ENCODE peak calls at places on chromosomes 3 and 15, in seven cellular contexts. L is K562, X is WTC11, R is HEK293T, D is HepG2, S is GM12878, H is H1. V is an unnamed sample.

GRCh38 chr15:82647835-82648256 is 683 bp upstream of the CPEB1 start:
- DNase-seq in H (no peak), R (peak; percentile 66), L (peak; percentile 93), D (no peak), X (peak; percentile 68), S (no peak), V (no peak)

GRCh38 chr3:36944012-36944640 is 728 bp downstream of the TRANK1 start:
- DNase-seq in H (no peak), X (peak; percentile 66), D (no peak), R (no peak), L (no peak), S (no peak), V (no peak)

GRCh38 chr15:77614251-77614806 is 18.4 kb downstream of the LINGO1 start:
- DNase-seq in H (no peak), X (no peak), D (no peak), L (no peak), S (no peak), R (no peak), V (no peak)

GRCh38 chr3:50324351-50325144 is 2.0 kb upstream of the HYAL2 start:
- DNase-seq in X (peak; percentile 94), S (no peak), R (peak; percentile 74), L (peak; percentile 51), D (peak; percentile 88), H (peak; percentile 96), V (peak; percentile 75)

GRCh38 chr3:181265750-181266333 is 276.3 kb upstream of the DNAJC19 start:
- DNase-seq in X (no peak), S (no peak), D (no peak), L (no peak), H (no peak), R (no peak), V (no peak)

GRCh38 chr15:73936181-73936580 is 9.9 kb downstream of the LOXL1 start:
- DNase-seq in X (no peak), R (no peak), L (no peak), H (no peak), D (no peak), S (no peak), V (no peak)

GRCh38 chr3:196843435-196844110 is 24.1 kb upstream of the SENP5 start:
- DNase-seq in R (no peak), H (no peak), X (no peak), L (no peak), D (no peak), S (no peak), V (no peak)

GRCh38 chr3:124276863-124277515 is 285.1 kb upstream of the ROPN1 start:
- DNase-seq in D (no peak), L (no peak), H (no peak), R (no peak), X (no peak), S (no peak), V (no peak)

GRCh38 chr3:26058774-26059455 is 269.0 kb downstream of the OXSM start:
- DNase-seq in L (no peak), R (no peak), S (no peak), H (no peak), X (no peak), D (no peak), V (no peak)

DNA sequence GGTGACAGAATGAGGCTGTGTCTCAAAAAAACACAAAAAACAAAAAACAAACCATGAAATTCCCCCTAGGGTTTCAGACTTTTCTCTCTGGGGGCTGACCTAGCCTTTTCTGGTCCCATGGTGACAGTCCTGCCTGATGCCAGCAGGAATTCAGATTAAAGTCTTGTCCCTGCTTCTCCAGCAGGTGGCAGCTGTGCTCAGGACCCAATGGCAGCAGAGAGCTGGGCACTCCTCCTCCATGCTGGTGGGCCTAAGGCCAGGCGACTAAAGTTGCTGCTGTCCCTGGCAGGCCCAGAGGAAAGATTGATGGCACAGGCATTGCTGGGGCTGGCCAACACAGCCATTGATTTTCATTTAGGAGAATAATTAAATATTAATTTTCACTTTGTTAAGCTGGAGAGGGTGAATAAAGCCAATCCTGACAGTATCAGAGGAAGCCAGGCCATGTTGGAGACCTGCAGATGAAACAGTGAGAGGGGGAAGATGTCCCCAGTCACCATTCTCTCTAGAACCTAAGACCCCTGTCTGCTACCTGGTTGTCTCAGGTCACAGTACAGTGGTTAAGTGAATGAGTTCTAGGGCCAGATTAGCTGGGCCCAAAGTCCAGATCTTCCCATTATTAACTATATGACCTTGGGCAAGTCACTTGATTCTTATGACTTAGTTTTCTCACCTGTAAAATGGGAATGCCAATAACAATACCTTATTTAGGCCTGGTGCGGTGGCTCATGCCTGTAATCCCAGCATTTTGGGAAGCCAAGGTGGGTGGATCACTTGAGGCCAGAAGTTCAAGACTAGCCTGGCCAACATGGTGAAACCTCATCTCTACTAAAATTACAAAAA is 7.1 kb downstream of the CELF6 start:
- DNase-seq in X (peak; percentile 80), D (peak; percentile 65), S (no peak), H (peak; percentile 70), L (peak; percentile 73), R (peak; percentile 86), V (peak; percentile 63)
- TF ChIP-seq SP1 in X (no peak), D (no peak), S (no peak), H (no peak), L (no peak), R (no peak), V (no peak)

DNA sequence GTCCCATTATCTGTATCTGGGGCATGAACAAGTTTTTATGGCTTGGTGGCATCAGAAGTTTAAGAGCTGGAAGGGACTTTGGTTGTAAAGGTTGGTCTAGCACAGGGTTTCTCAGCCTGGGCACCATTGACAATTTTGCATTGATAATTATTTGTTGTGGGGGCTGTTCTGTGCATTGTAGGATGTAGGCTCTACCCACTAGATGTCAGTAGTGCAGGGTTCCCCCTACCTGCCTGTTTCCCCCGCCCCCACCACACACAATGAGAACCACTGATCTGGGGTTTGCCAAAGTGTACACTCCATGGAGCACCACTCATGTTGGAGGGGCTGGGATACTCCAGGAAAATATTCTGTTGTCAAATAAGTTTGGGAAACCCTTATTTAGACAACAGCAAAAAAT is 42.7 kb downstream of the PLCL2 start:
- DNase-seq in L (no peak), D (no peak), R (no peak), H (no peak), S (no peak), X (no peak), V (no peak)
- TF ChIP-seq SP1 in L (no peak), D (no peak), R (no peak), H (no peak), S (no peak), X (no peak), V (no peak)

DNA sequence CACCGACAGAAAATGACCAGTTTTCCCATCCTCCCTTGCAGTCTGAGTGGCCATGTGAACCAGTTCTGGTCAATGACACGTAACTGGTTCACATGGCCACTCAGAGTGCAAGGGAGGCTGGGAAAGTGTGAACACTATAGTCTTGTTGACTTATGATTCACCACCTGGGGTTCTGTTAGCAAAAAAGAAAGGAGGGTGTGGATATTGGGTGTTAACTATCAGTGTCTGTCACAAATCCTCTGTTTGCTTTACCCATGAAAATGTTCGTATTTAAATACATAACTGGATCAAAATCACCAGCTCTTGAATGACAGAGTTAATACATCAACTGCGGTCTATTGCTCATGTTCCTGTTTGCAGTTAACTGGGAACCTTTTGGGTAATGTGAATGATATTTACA is 92.3 kb downstream of the ADAMTSL3 start:
- DNase-seq in R (no peak), H (no peak), X (no peak), D (no peak), S (no peak), L (no peak), V (no peak)
- TF ChIP-seq SP1 in R (no peak), H (no peak), X (no peak), D (no peak), S (no peak), L (no peak), V (no peak)

GRCh38 chr15:64099379-64099778 is 3.6 kb downstream of the SNX1 start:
- DNase-seq in H (no peak), L (no peak), S (no peak), D (no peak), R (no peak), X (no peak), V (no peak)
- TF ChIP-seq SP1 in H (no peak), L (no peak), S (no peak), D (no peak), R (no peak), X (no peak), V (no peak)

GRCh38 chr3:13615019-13615528 is 66.1 kb downstream of the FBLN2 start:
- DNase-seq in H (no peak), S (no peak), R (no peak), L (no peak), D (no peak), X (no peak), V (no peak)
- TF ChIP-seq SP1 in H (no peak), S (no peak), R (no peak), L (no peak), D (no peak), X (no peak), V (no peak)

GRCh38 chr15:48603922-48604321 is 41.6 kb downstream of the FBN1 start:
- DNase-seq in L (no peak), R (no peak), D (no peak), S (no peak), X (no peak), H (no peak), V (no peak)
- TF ChIP-seq SP1 in L (no peak), R (no peak), D (no peak), S (no peak), X (no peak), H (no peak), V (no peak)

DNA sequence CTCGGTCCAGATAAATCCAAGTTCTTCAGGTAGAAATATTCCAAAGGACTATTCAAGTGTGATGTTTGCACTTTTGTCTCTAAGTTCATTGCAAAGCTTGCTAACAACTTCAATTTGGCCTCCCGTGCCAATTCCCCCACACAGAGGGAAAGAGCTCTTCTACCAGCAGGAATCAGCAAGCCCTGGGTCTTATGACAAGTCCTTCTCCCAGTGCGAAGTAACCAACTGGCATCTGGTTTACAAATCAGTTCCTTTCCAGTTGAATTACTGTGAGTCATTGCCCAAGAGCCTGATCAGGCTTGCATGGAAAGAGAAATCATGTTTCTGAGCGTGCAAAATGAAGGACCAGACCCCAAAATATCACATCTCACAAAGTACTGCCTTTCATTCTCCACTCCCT is 62.7 kb upstream of the SLCO3A1 start:
- DNase-seq in L (no peak), R (no peak), H (no peak), X (no peak), D (no peak), S (no peak), V (no peak)
- TF ChIP-seq SP1 in L (no peak), R (no peak), H (no peak), X (no peak), D (no peak), S (no peak), V (no peak)

GRCh38 chr3:57972421-57973111 is 35.7 kb upstream of the FLNB start:
- DNase-seq in L (no peak), D (no peak), X (no peak), S (no peak), R (no peak), H (no peak), V (no peak)
- TF ChIP-seq SP1 in L (no peak), D (no peak), X (no peak), S (no peak), R (no peak), H (no peak), V (no peak)